ENCODE peak calls at places on chromosome X, in nine cellular contexts. B is CD8-positive, alpha-beta memory T cell; K is osteocyte; Z is endodermal cell; H is activated CD4-positive, alpha-beta T cell treated with anti-CD3 and anti-CD28 coated beads, Interleukin-2, amount 50 U/mL, for 24 hours; C is GM04504; V is epithelial cell of proximal tubule; U is stimulated activated CD4-positive, alpha-beta T cell treated with anti-CD3 and anti-CD28 coated beads, Interleukin-1b, Interleukin-23, amount 100 ng/mL, for 24 hours; P is RWPE1. M is an unnamed sample.

GRCh38 chrX:66544181-66544580 is 94.7 kb downstream of the EDA2R start:
- DNase-seq in B (no peak), K (no peak), Z (no peak), H (no peak), C (no peak), V (no peak), U (no peak), P (no peak), M (no peak)

GRCh38 chrX:132219343-132219768 is at the start of gene RAP2C:
- DNase-seq in B (peak), K (peak), Z (peak), H (peak), C (no peak), V (no peak), U (no peak), P (peak), M (peak)

GRCh38 chrX:70039758-70040157 is 10.0 kb downstream of the AWAT2 start:
- DNase-seq in B (no peak), K (no peak), Z (no peak), H (no peak), C (no peak), V (no peak), U (no peak), P (no peak), M (no peak)

GRCh38 chrX:133542476-133542875 is 127.2 kb upstream of the GPC4 start:
- DNase-seq in B (no peak), K (no peak), Z (no peak), H (no peak), C (no peak), V (no peak), U (no peak), P (no peak), M (no peak)

GRCh38 chrX:19334945-19335626 is 8.6 kb upstream of the PDHA1 start:
- DNase-seq in B (no peak), K (no peak), Z (peak), H (no peak), C (no peak), V (no peak), U (no peak), P (no peak), M (peak)

GRCh38 chrX:74534569-74535038 is 79.8 kb downstream of the RLIM start:
- DNase-seq in B (no peak), K (peak), Z (no peak), H (no peak), C (no peak), V (no peak), U (no peak), P (no peak), M (no peak)

GRCh38 chrX:115333446-115333845 is 43.9 kb downstream of the LUZP4 start:
- DNase-seq in B (no peak), K (no peak), Z (no peak), H (no peak), C (no peak), V (no peak), U (no peak), P (no peak), M (no peak)

GRCh38 chrX:125678258-125678657 is 358.6 kb downstream of the TEX13C start:
- DNase-seq in B (no peak), K (no peak), Z (no peak), H (no peak), C (no peak), V (no peak), U (no peak), P (no peak), M (no peak)

GRCh38 chrX:151973851-151974335 is 583 bp downstream of the GABRE start:
- DNase-seq in B (no peak), K (no peak), Z (no peak), H (no peak), C (no peak), V (no peak), U (no peak), P (peak), M (peak)

GRCh38 chrX:10106801-10107200 is 50.0 kb upstream of the CLCN4 start:
- DNase-seq in B (peak), K (no peak), Z (no peak), H (peak), C (no peak), V (no peak), U (no peak), P (no peak), M (no peak)

GRCh38 chrX:19964017-19964710 is 26.7 kb downstream of the BCLAF3 start:
- DNase-seq in B (no peak), K (no peak), Z (no peak), H (peak), C (no peak), V (no peak), U (no peak), P (peak), M (no peak)

GRCh38 chrX:152136312-152136711 is 2.1 kb downstream of the MAGEA10 start:
- DNase-seq in B (no peak), K (no peak), Z (no peak), H (no peak), C (no peak), V (no peak), U (no peak), P (no peak), M (no peak)

GRCh38 chrX:9765737-9766098 is at the start of gene GPR143:
- DNase-seq in B (no peak), K (no peak), Z (peak), H (no peak), C (no peak), V (no peak), U (no peak), P (no peak), M (peak)

GRCh38 chrX:107894038-107894437 is 68.4 kb downstream of the MID2 start:
- DNase-seq in B (no peak), K (no peak), Z (peak), H (peak), C (peak), V (no peak), U (peak), P (peak), M (peak)

GRCh38 chrX:136487647-136488046 is at the start of gene BRS3:
- DNase-seq in B (no peak), K (no peak), Z (no peak), H (no peak), C (no peak), V (no peak), U (no peak), P (no peak), M (no peak)

GRCh38 chrX:19886888-19887531 is 390 bp downstream of the SH3KBP1 start:
- DNase-seq in B (peak), K (peak), Z (peak), H (no peak), C (no peak), V (no peak), U (no peak), P (peak), M (peak)

GRCh38 chrX:126376465-126376864 is 176.1 kb downstream of the DCAF12L1 start:
- DNase-seq in B (no peak), K (no peak), Z (peak), H (no peak), C (no peak), V (no peak), U (no peak), P (no peak), M (no peak)

M was measured in iPS-NIHi11.